ENCODE peak calls at places on chromosomes 4 and X, in ten cellular contexts. U is SW480; N is kidney; T is activated T-helper 9 cell treated with anti-CD3 and anti-CD28 coated beads, Interleukin-2, amount 50 U/mL, for 16 hours; O is activated T-cell treated with anti-CD3 and anti-CD28 coated beads for 1 hour; D is DMS79; K is NCI-H2081 treated with DMSO at 0.1 percent for 48 hours; Y is activated T-helper 1 cell treated with anti-CD3 and anti-CD28 coated beads, Interleukin-2, amount 50 U/mL, for 16 hours; B is nephron progenitor cell; Z is left lung. W is an unnamed sample.

GRCh38 chr4:14812101-14812500 is 190.2 kb upstream of the CPEB2 start:
- DNase-seq in U (no peak), D (no peak), B (no peak), N (no peak), T (no peak), O (no peak), K (no peak), Z (no peak), Y (no peak), W (no peak)

GRCh38 chr4:48315728-48316630 is 25.4 kb upstream of the SLAIN2 start:
- DNase-seq in D (peak; percentile 1), N (no peak), K (no peak), O (no peak), U (peak; percentile 53), Z (no peak), Y (no peak), T (no peak), B (no peak), W (peak; percentile 0)

GRCh38 chr4:76803522-76803921 is 94.4 kb downstream of the SOWAHB start:
- DNase-seq in T (no peak), Y (no peak), B (no peak), N (no peak), O (no peak), K (peak; percentile 13), D (no peak), Z (no peak), U (peak; percentile 60), W (no peak)

GRCh38 chrX:109632906-109633504 is 8.0 kb upstream of the KCNE5 start:
- DNase-seq in Y (no peak), K (no peak), N (no peak), D (no peak), T (no peak), O (no peak), Z (no peak), U (peak; percentile 5), B (peak; percentile 40), W (no peak)

GRCh38 chr4:81724925-81725329 is 253.2 kb upstream of the RASGEF1B start:
- DNase-seq in B (peak; percentile 37), K (no peak), N (peak; percentile 74), Z (peak; percentile 76), D (peak; percentile 38), Y (no peak), U (peak; percentile 62), O (peak; percentile 5), T (peak; percentile 37), W (no peak)

GRCh38 chr4:121879135-121879534 is 8.9 kb upstream of the BBS7 start:
- DNase-seq in N (no peak), U (no peak), T (no peak), O (no peak), Y (no peak), K (no peak), B (no peak), Z (no peak), D (no peak), W (no peak)

GRCh38 chr4:43146198-43146597 is 253.7 kb downstream of the GRXCR1 start:
- DNase-seq in D (no peak), B (no peak), Z (no peak), O (no peak), N (no peak), U (no peak), T (no peak), K (no peak), Y (no peak), W (no peak)

GRCh38 chr4:5120468-5120867 is 69.2 kb downstream of the STK32B start:
- DNase-seq in Z (no peak), N (no peak), K (no peak), O (no peak), B (no peak), Y (no peak), D (no peak), T (no peak), U (no peak), W (no peak)

GRCh38 chr4:134085525-134085924 is 116.1 kb downstream of the PABPC4L start:
- DNase-seq in U (no peak), Y (no peak), B (no peak), T (no peak), K (no peak), Z (no peak), O (no peak), N (no peak), D (no peak), W (no peak)

W was measured in NCI-H2107.